ENCODE peak calls at places on chromosomes 12 and 14, in eight cellular contexts. Z, I, W, F, H, B, X and A are unnamed samples.

GRCh38 chr14:36553650-36554260 is 28.7 kb downstream of the NKX2-8 start:
- DNase-seq in X (peak), F (peak), W (no peak), H (peak), I (no peak), B (peak), Z (peak), A (peak)

GRCh38 chr14:62329427-62329826 is 567.2 kb downstream of the SNAPC1 start:
- DNase-seq in F (peak), H (peak), Z (no peak), I (no peak), W (no peak), X (no peak), B (no peak), A (peak)

GRCh38 chr14:52313903-52314481 is at the start of gene PTGER2:
- DNase-seq in X (peak), F (peak), H (peak), Z (peak), B (no peak), I (peak), W (peak), A (peak)

GRCh38 chr12:127655691-127656090 is 611.3 kb upstream of the TMEM132C start:
- DNase-seq in H (peak), Z (no peak), W (no peak), I (no peak), X (no peak), F (peak), B (peak), A (peak)

GRCh38 chr14:104228716-104229620 is 90.6 kb downstream of the KIF26A start:
- DNase-seq in I (no peak), B (no peak), Z (no peak), X (no peak), H (no peak), W (no peak), F (no peak), A (no peak)

GRCh38 chr14:62179367-62180018 is 417.3 kb downstream of the SNAPC1 start:
- DNase-seq in X (peak), Z (peak), H (peak), B (peak), I (peak), W (peak), F (peak), A (peak)

GRCh38 chr12:126353604-126354003 is 1288.4 kb downstream of the AACS start:
- DNase-seq in H (peak), X (no peak), B (peak), W (no peak), F (peak), Z (no peak), I (no peak), A (no peak)

GRCh38 chr14:101475468-101476257 is 85.6 kb upstream of the DIO3 start:
- DNase-seq in F (peak), X (no peak), H (peak), B (peak), I (peak), W (no peak), Z (no peak), A (peak)

GRCh38 chr12:112107306-112107705 is 1.3 kb downstream of the NAA25 start:
- DNase-seq in W (no peak), F (no peak), H (no peak), B (no peak), X (no peak), I (no peak), Z (no peak), A (no peak)

GRCh38 chr14:98578204-98578603 is 693.8 kb downstream of the BCL11B start:
- DNase-seq in Z (peak), W (no peak), X (no peak), F (peak), I (no peak), H (peak), B (no peak), A (no peak)

GRCh38 chr14:100584056-100585031 is 2.9 kb downstream of the BEGAIN start:
- DNase-seq in W (peak), Z (no peak), H (no peak), B (no peak), F (no peak), X (no peak), I (no peak), A (no peak)

GRCh38 chr14:75234173-75234855 is 44.3 kb upstream of the FOS start:
- DNase-seq in I (no peak), F (peak), B (peak), X (no peak), W (peak), H (peak), Z (no peak), A (peak)

GRCh38 chr12:12452326-12452725 is 95.4 kb downstream of the BORCS5 start:
- DNase-seq in H (no peak), I (no peak), X (no peak), F (no peak), B (no peak), Z (no peak), W (no peak), A (no peak)
- H3K4me3 ChIP-seq in H (no peak), I (no peak), X (no peak), F (no peak), B (no peak), Z (no peak), W (no peak), A (no peak)

GRCh38 chr12:106680280-106680679 is 94.2 kb upstream of the RIC8B start:
- DNase-seq in F (no peak), X (no peak), I (no peak), Z (no peak), W (no peak), B (no peak), H (no peak), A (no peak)

GRCh38 chr12:106685381-106685780 is 89.1 kb upstream of the RIC8B start:
- DNase-seq in B (no peak), H (no peak), Z (no peak), F (no peak), W (no peak), I (no peak), X (no peak), A (no peak)

GRCh38 chr12:106681210-106681609 is 93.3 kb upstream of the RIC8B start:
- DNase-seq in W (no peak), B (no peak), Z (no peak), X (no peak), I (no peak), F (no peak), H (no peak), A (no peak)

GRCh38 chr12:106684497-106684896 is 90.0 kb upstream of the RIC8B start:
- DNase-seq in Z (no peak), X (no peak), B (no peak), F (no peak), H (no peak), W (no peak), I (no peak), A (no peak)

GRCh38 chr12:106682594-106683234 is 91.8 kb upstream of the RIC8B start:
- DNase-seq in H (peak), B (no peak), W (no peak), X (peak), Z (no peak), F (peak), I (no peak), A (peak)
- TF ChIP-seq CTCF in H (peak), B (peak), W (peak), X (peak), Z (no peak), F (peak), I (no peak), A (peak)

DNA sequence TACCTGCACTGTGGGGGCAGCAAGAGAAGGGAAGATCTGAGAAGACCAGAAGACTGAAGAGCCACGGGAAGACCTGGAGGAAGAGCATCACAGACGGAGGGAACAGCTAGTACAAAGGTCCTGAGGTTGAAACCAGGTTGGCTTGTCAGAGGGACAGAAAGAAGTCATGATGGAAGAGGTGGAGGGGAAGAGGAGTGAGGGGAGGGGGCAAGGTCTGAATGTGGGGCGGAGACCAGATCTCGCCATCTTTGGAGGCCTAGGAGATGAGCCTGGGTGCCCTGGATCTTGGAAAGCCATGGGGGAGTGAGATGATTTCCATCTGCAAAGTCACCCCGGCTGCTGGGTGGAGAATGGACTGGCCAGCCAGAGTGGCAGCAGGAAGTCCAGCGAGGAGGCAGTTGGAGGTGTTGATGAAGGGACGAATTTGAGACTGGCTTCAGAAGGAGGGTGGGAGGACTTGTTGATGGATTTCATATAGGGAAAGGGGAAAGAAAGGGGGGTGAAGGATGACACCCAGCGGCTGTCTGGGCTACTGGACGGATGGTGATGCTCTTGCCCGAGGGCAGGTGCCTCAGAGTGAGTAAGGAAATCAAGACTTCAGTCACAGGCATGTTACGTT is 14.6 kb upstream of the UBC start:
- DNase-seq in Z (no peak), X (no peak), W (no peak), I (no peak), H (no peak), F (no peak), B (no peak), A (no peak)
- H3K4me3 ChIP-seq in Z (peak), X (peak), W (peak), I (no peak), H (no peak), F (no peak), B (no peak), A (no peak)

GRCh38 chr12:51520576-51521325 is 70.3 kb upstream of the SCN8A start:
- DNase-seq in I (no peak), F (no peak), H (no peak), W (no peak), B (no peak), X (no peak), Z (no peak), A (no peak)

GRCh38 chr12:51521554-51522276 is 69.3 kb upstream of the SCN8A start:
- DNase-seq in I (no peak), B (no peak), Z (no peak), F (peak), W (no peak), X (no peak), H (peak), A (peak)

GRCh38 chr12:51519755-51520154 is 71.3 kb upstream of the SCN8A start:
- DNase-seq in I (no peak), Z (no peak), B (no peak), X (peak), F (no peak), W (no peak), H (no peak), A (no peak)

GRCh38 chr12:51517316-51517715 is 73.7 kb upstream of the SCN8A start:
- DNase-seq in I (no peak), H (no peak), F (no peak), Z (no peak), X (no peak), B (no peak), W (no peak), A (no peak)

GRCh38 chr12:51517800-51518199 is 73.2 kb upstream of the SCN8A start:
- DNase-seq in X (no peak), Z (no peak), W (no peak), H (no peak), F (no peak), B (no peak), I (no peak), A (no peak)
- TF ChIP-seq CTCF in X (no peak), Z (peak), W (no peak), H (no peak), F (no peak), B (peak), I (no peak), A (no peak)

DNA sequence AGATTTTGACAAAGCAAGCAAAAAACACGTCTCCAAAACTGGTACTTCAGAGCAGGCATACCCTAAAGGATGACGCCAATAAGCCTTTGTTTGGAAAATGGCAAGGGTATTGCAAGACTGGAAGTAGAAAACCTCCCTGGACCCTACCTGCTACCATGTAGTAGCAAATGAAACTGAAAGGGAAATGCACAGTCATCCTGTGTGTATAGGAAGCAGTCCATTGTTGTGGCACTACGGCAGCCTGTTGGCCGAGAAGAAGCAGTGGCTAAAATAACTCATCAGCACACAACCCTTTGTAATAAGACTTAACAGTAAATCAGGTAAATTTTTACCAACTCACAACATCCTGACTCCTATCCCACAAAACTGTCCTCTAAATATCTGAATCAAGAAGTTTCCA is 386.4 kb downstream of the RGS6 start:
- DNase-seq in W (no peak), F (no peak), I (no peak), B (no peak), H (no peak), Z (no peak), X (peak), A (no peak)
- H3K4me3 ChIP-seq in W (no peak), F (no peak), I (no peak), B (no peak), H (no peak), Z (no peak), X (no peak), A (no peak)

GRCh38 chr14:39291739-39292138 is 58.0 kb downstream of the MIA2 start:
- DNase-seq in W (no peak), F (no peak), B (no peak), I (no peak), H (no peak), Z (no peak), X (no peak), A (no peak)

GRCh38 chr14:39289523-39289922 is 55.8 kb downstream of the MIA2 start:
- DNase-seq in H (no peak), F (no peak), Z (no peak), W (no peak), B (no peak), X (no peak), I (no peak), A (no peak)

GRCh38 chr14:39293629-39294028 is 59.9 kb downstream of the MIA2 start:
- DNase-seq in X (no peak), B (no peak), F (no peak), W (no peak), I (no peak), Z (no peak), H (no peak), A (peak)
- TF ChIP-seq CTCF in X (no peak), B (no peak), F (no peak), W (no peak), I (no peak), Z (no peak), H (no peak), A (no peak)

GRCh38 chr14:77421241-77421640 is 2.1 kb downstream of the NOXRED1 start:
- DNase-seq in W (no peak), I (no peak), Z (no peak), H (peak), B (no peak), X (no peak), F (no peak), A (peak)
- H3K4me3 ChIP-seq in W (no peak), I (no peak), Z (no peak), H (no peak), B (no peak), X (no peak), F (no peak), A (no peak)